ENCODE peak calls at places on chromosomes 7 and 10, in eight cellular contexts. R is nephron progenitor cell, O is transverse colon, X is COR-L47, E is aorta, M is T1000, Q is DMS153, T is LNCaP clone FGC. N is an unnamed sample.

GRCh38 chr7:55083206-55083605 is 64.4 kb downstream of the EGFR start:
- DNase-seq in R (no peak), O (no peak), X (no peak), E (no peak), M (no peak), Q (no peak), T (no peak), N (no peak)

GRCh38 chr7:7746419-7746818 is 28.0 kb upstream of the RPA3 start:
- DNase-seq in R (no peak), O (peak), X (peak), E (no peak), M (no peak), Q (peak), T (no peak), N (no peak)

GRCh38 chr10:116014859-116015258 is 258.1 kb downstream of the GFRA1 start:
- DNase-seq in R (no peak), O (no peak), X (no peak), E (no peak), M (no peak), Q (no peak), T (no peak), N (no peak)

GRCh38 chr7:105796365-105796764 is 80.0 kb downstream of the ATXN7L1 start:
- DNase-seq in R (no peak), O (no peak), X (no peak), E (no peak), M (no peak), Q (no peak), T (no peak), N (no peak)

GRCh38 chr7:80618105-80618504 is 20.3 kb upstream of the CD36 start:
- DNase-seq in R (no peak), O (no peak), X (no peak), E (no peak), M (no peak), Q (no peak), T (no peak), N (no peak)

GRCh38 chr7:40156988-40157387 is 22.2 kb downstream of the SUGCT start:
- DNase-seq in R (no peak), O (peak), X (no peak), E (no peak), M (no peak), Q (no peak), T (peak), N (no peak)

GRCh38 chr7:95420996-95421846 is 13.6 kb downstream of the PON2 start:
- DNase-seq in R (no peak), O (no peak), X (no peak), E (no peak), M (no peak), Q (peak), T (no peak), N (peak)

GRCh38 chr10:68435803-68436202 is 28.7 kb upstream of the RUFY2 start:
- DNase-seq in R (no peak), O (no peak), X (no peak), E (no peak), M (no peak), Q (no peak), T (no peak), N (no peak)

GRCh38 chr10:107865691-107866090 is 701.2 kb upstream of the SORCS1 start:
- DNase-seq in R (no peak), O (no peak), X (no peak), E (no peak), M (no peak), Q (no peak), T (no peak), N (no peak)

GRCh38 chr7:25029075-25029474 is 49.1 kb upstream of the OSBPL3 start:
- DNase-seq in R (no peak), O (no peak), X (no peak), E (no peak), M (no peak), Q (no peak), T (no peak), N (no peak)

GRCh38 chr7:48154792-48155413 is 16.4 kb upstream of the ABCA13 start:
- DNase-seq in R (peak), O (peak), X (no peak), E (no peak), M (peak), Q (no peak), T (peak), N (peak)

GRCh38 chr10:124296813-124297788 is 121.6 kb downstream of the OAT start:
- DNase-seq in R (no peak), O (no peak), X (no peak), E (peak), M (no peak), Q (no peak), T (no peak), N (no peak)

GRCh38 chr10:25261571-25261970 is 86.8 kb downstream of the GPR158 start:
- DNase-seq in R (no peak), O (no peak), X (peak), E (no peak), M (no peak), Q (peak), T (no peak), N (no peak)

GRCh38 chr10:84574101-84574500 is 245.7 kb downstream of the CCSER2 start:
- DNase-seq in R (no peak), O (no peak), X (no peak), E (no peak), M (no peak), Q (no peak), T (no peak), N (no peak)

GRCh38 chr10:50382576-50383023 is 131.3 kb upstream of the ASAH2 start:
- DNase-seq in R (no peak), O (no peak), X (no peak), E (no peak), M (no peak), Q (no peak), T (no peak), N (no peak)

GRCh38 chr7:109449760-109450159 is 880.1 kb downstream of the DNAJB9 start:
- DNase-seq in R (no peak), O (no peak), X (no peak), E (no peak), M (no peak), Q (no peak), T (no peak), N (no peak)

GRCh38 chr10:47376522-47377220 is 7.4 kb downstream of the ZNF488 start:
- DNase-seq in R (no peak), O (no peak), X (no peak), E (no peak), M (no peak), Q (no peak), T (no peak), N (no peak)

GRCh38 chr10:61456095-61456789 is 3.1 kb upstream of the TMEM26 start:
- DNase-seq in R (no peak), O (no peak), X (no peak), E (no peak), M (no peak), Q (no peak), T (no peak), N (no peak)

GRCh38 chr7:130734525-130735272 is 692 bp upstream of the KLF14 start:
- DNase-seq in R (no peak), O (no peak), X (no peak), E (no peak), M (no peak), Q (no peak), T (no peak), N (peak)

GRCh38 chr10:19331164-19331563 is 282.6 kb downstream of the MALRD1 start:
- DNase-seq in R (no peak), O (no peak), X (no peak), E (no peak), M (no peak), Q (no peak), T (no peak), N (no peak)

GRCh38 chr7:99196536-99197288 is 11.2 kb downstream of the KPNA7 start:
- DNase-seq in R (no peak), O (no peak), X (no peak), E (no peak), M (no peak), Q (no peak), T (no peak), N (no peak)

GRCh38 chr10:34346516-34347150 is 468.5 kb downstream of the PARD3 start:
- DNase-seq in R (no peak), O (peak), X (no peak), E (no peak), M (no peak), Q (no peak), T (peak), N (no peak)

GRCh38 chr7:116426428-116427156 is 72.9 kb upstream of the CAV2 start:
- DNase-seq in R (no peak), O (peak), X (no peak), E (no peak), M (peak), Q (no peak), T (peak), N (peak)

GRCh38 chr10:109889867-109890266 is 33.4 kb downstream of the XPNPEP1 start:
- DNase-seq in R (no peak), O (no peak), X (no peak), E (no peak), M (no peak), Q (no peak), T (no peak), N (no peak)

GRCh38 chr7:136166521-136166920 is 189.4 kb upstream of the MTPN start:
- DNase-seq in R (no peak), O (no peak), X (no peak), E (no peak), M (no peak), Q (no peak), T (no peak), N (no peak)

GRCh38 chr7:110850239-110850638 is 240.7 kb upstream of the LRRN3 start:
- DNase-seq in R (no peak), O (no peak), X (no peak), E (no peak), M (no peak), Q (no peak), T (no peak), N (no peak)

GRCh38 chr7:32609463-32609862 is 114.2 kb downstream of the AVL9 start:
- DNase-seq in R (no peak), O (no peak), X (no peak), E (no peak), M (no peak), Q (no peak), T (no peak), N (no peak)

GRCh38 chr7:77690289-77690688 is 6.0 kb upstream of the RSBN1L start:
- DNase-seq in R (no peak), O (no peak), X (no peak), E (no peak), M (no peak), Q (no peak), T (no peak), N (no peak)

GRCh38 chr7:2698581-2699288 is 10.7 kb downstream of the AMZ1 start:
- DNase-seq in R (no peak), O (no peak), X (no peak), E (no peak), M (no peak), Q (peak), T (no peak), N (no peak)

GRCh38 chr7:130908345-130909160 is 174.5 kb upstream of the KLF14 start:
- DNase-seq in R (no peak), O (no peak), X (no peak), E (no peak), M (no peak), Q (no peak), T (no peak), N (no peak)